ENCODE peak calls at places on chromosomes 11 and 22, in seven cellular contexts. I is Peyer's patch, K is upper lobe of right lung, S is cardiac muscle cell, M is fibroblast of lung, T is HCT116, P is psoas muscle. V is an unnamed sample.

GRCh38 chr11:73386026-73386425 is 9.8 kb downstream of the RELT start:
- DNase-seq in I (peak; percentile 73), K (peak; percentile 77), S (no peak), M (no peak), T (no peak), P (no peak), V (no peak)

GRCh38 chr11:133162228-133162627 is 370.1 kb downstream of the OPCML start:
- DNase-seq in I (no peak), K (no peak), S (no peak), M (no peak), T (no peak), P (no peak), V (no peak)

GRCh38 chr11:126188332-126189108 is 22.9 kb downstream of the RPUSD4 start:
- DNase-seq in I (peak; percentile 73), K (peak; percentile 40), S (no peak), M (no peak), T (no peak), P (no peak), V (no peak)

GRCh38 chr11:13448876-13449275 is 14.1 kb downstream of the BTBD10 start:
- DNase-seq in I (no peak), K (no peak), S (no peak), M (peak; percentile 77), T (no peak), P (peak; percentile 60), V (no peak)

GRCh38 chr11:19956228-19956627 is 204.0 kb downstream of the DBX1 start:
- DNase-seq in I (no peak), K (no peak), S (no peak), M (peak; percentile 41), T (no peak), P (no peak), V (no peak)

GRCh38 chr11:94544832-94545640 is 1.3 kb downstream of the FUT4 start:
- DNase-seq in I (no peak), K (peak; percentile 70), S (no peak), M (no peak), T (no peak), P (peak; percentile 62), V (no peak)

GRCh38 chr11:2673871-2674471 is 25.8 kb downstream of the KCNQ1OT1 start:
- DNase-seq in I (peak; percentile 4), K (no peak), S (no peak), M (no peak), T (no peak), P (no peak), V (no peak)

GRCh38 chr11:64051297-64051696 is 15.6 kb downstream of the FLRT1 start:
- DNase-seq in I (no peak), K (no peak), S (no peak), M (no peak), T (no peak), P (no peak), V (no peak)

GRCh38 chr22:31290494-31291402 is 1.5 kb downstream of the PIK3IP1 start:
- DNase-seq in I (peak; percentile 99), K (peak; percentile 98), S (peak; percentile 95), M (peak; percentile 89), T (peak; percentile 61), P (peak; percentile 98), V (peak; percentile 68)
- H3K4me1 ChIP-seq in I (peaks cover under 1% of the 10 kb centered on the region), K (peaks cover 57% of the 10 kb centered on the region), S (peaks cover 18% of the 10 kb centered on the region), M (peaks cover 4% of the 10 kb centered on the region), T (peaks cover 36% of the 10 kb centered on the region), P (peaks cover 40% of the 10 kb centered on the region), V (no peaks in the 10 kb centered on the region)

DNA sequence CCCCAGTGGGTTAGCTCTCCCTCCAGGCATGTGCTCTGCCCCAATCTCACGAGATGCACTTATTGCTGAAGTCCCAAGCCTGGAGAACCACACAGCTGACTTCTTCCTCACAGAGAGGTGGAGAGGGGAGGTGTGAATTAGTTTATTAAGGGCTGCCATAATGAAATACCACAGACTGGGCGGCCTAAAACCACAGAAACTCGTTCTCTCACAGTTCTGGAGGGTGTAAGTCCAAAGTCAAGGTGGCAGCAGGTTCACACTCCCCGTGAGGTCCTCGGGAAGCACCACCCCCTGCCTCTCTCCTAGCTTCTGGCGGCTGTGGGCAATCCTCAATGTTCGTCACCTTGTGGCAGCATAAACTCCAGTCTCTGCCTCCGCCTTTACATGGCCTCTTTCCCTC is 39.3 kb downstream of the TECTA start:
- DNase-seq in I (no peak), K (no peak), S (no peak), M (no peak), T (no peak), P (no peak), V (no peak)
- H3K4me1 ChIP-seq in I (no peaks in the 10 kb centered on the region), K (no peaks in the 10 kb centered on the region), S (peaks cover 14% of the 10 kb centered on the region), M (no peaks in the 10 kb centered on the region), T (no peaks in the 10 kb centered on the region), P (no peaks in the 10 kb centered on the region), V (no peaks in the 10 kb centered on the region)

GRCh38 chr11:69097263-69097662 is 48.5 kb downstream of the TPCN2 start:
- DNase-seq in I (no peak), K (no peak), S (no peak), M (no peak), T (no peak), P (no peak), V (no peak)
- H3K4me1 ChIP-seq in I (no peaks in the 10 kb centered on the region), K (no peaks in the 10 kb centered on the region), S (no peaks in the 10 kb centered on the region), M (peaks cover 3% of the 10 kb centered on the region), T (peaks cover 24% of the 10 kb centered on the region), P (no peaks in the 10 kb centered on the region), V (peaks cover 3% of the 10 kb centered on the region)

GRCh38 chr11:72138821-72139390 is 3.4 kb downstream of the FOLR3 start:
- DNase-seq in I (no peak), K (no peak), S (no peak), M (no peak), T (no peak), P (no peak), V (no peak)
- H3K4me1 ChIP-seq in I (no peaks in the 10 kb centered on the region), K (no peaks in the 10 kb centered on the region), S (no peaks in the 10 kb centered on the region), M (no peaks in the 10 kb centered on the region), T (peaks cover 13% of the 10 kb centered on the region), P (no peaks in the 10 kb centered on the region), V (no peaks in the 10 kb centered on the region)